ENCODE peak calls at places on chromosomes 2 and 18, in eight cellular contexts. O, K, G, C, Q, R, Z and J are unnamed samples.

GRCh38 chr2:66869076-66869475 is 434.2 kb downstream of the MEIS1 start:
- DNase-seq in Z (peak), R (no peak), O (no peak), C (no peak), Q (no peak), K (no peak), G (no peak), J (no peak)

GRCh38 chr2:174971868-174972781 is 33.1 kb downstream of the CHN1 start:
- DNase-seq in O (no peak), R (no peak), C (peak), Z (peak), G (no peak), K (no peak), Q (peak), J (no peak)

GRCh38 chr2:174211954-174212353 is 36.4 kb downstream of the OLA1 start:
- DNase-seq in K (no peak), R (no peak), O (no peak), Q (no peak), Z (no peak), C (no peak), G (no peak), J (no peak)

GRCh38 chr2:127594116-127594591 is 51.8 kb upstream of the GPR17 start:
- DNase-seq in K (no peak), O (no peak), G (no peak), Z (no peak), R (no peak), Q (no peak), C (no peak), J (no peak)

GRCh38 chr18:9097349-9097748 is 5.2 kb upstream of the NDUFV2 start:
- DNase-seq in C (no peak), R (no peak), Z (no peak), K (no peak), O (no peak), G (no peak), Q (no peak), J (peak)

GRCh38 chr2:226669249-226669648 is 130.4 kb downstream of the IRS1 start:
- DNase-seq in Q (no peak), O (no peak), Z (no peak), G (no peak), K (no peak), R (no peak), C (no peak), J (no peak)

GRCh38 chr2:39411186-39411944 is 25.7 kb downstream of the MAP4K3 start:
- DNase-seq in K (no peak), R (no peak), O (no peak), Q (no peak), G (no peak), C (peak), Z (peak), J (no peak)

GRCh38 chr18:251572-251971 is 16.3 kb downstream of the THOC1 start:
- DNase-seq in G (no peak), R (no peak), Z (no peak), O (no peak), C (no peak), Q (no peak), K (no peak), J (no peak)

GRCh38 chr18:68436485-68436884 is 278.4 kb downstream of the TMX3 start:
- DNase-seq in K (no peak), Z (no peak), Q (no peak), R (no peak), C (no peak), O (no peak), G (no peak), J (no peak)

GRCh38 chr18:21453512-21453862 is 147.0 kb downstream of the ESCO1 start:
- DNase-seq in Z (no peak), K (peak), R (no peak), Q (no peak), C (no peak), G (no peak), O (no peak), J (no peak)

GRCh38 chr2:70467237-70467636 is 86.4 kb downstream of the TGFA start:
- DNase-seq in O (no peak), R (no peak), Z (no peak), Q (no peak), K (no peak), C (no peak), G (no peak), J (no peak)

GRCh38 chr18:21330122-21330701 is 88.2 kb downstream of the GREB1L start:
- DNase-seq in G (no peak), Q (peak), R (no peak), Z (peak), K (no peak), C (peak), O (peak), J (no peak)

GRCh38 chr18:42532119-42532518 is 577.1 kb downstream of the PIK3C3 start:
- DNase-seq in Z (no peak), C (no peak), O (no peak), Q (no peak), G (no peak), K (no peak), R (no peak), J (no peak)

GRCh38 chr2:38523728-38524437 is 78.8 kb downstream of the HNRNPLL start:
- DNase-seq in R (no peak), G (no peak), Q (no peak), C (no peak), O (peak), K (no peak), Z (no peak), J (peak)

GRCh38 chr2:203242518-203242917 is 3.7 kb downstream of the CYP20A1 start:
- DNase-seq in Z (no peak), G (no peak), Q (no peak), C (no peak), R (no peak), K (no peak), O (no peak), J (no peak)

GRCh38 chr2:143015681-143016080 is 113.5 kb upstream of the ARHGAP15 start:
- DNase-seq in K (no peak), O (no peak), G (no peak), R (no peak), Z (no peak), C (no peak), Q (no peak), J (no peak)

GRCh38 chr2:241864168-241864896 is 5.2 kb upstream of the RTP5 start:
- DNase-seq in C (no peak), R (no peak), O (no peak), Z (no peak), G (no peak), K (no peak), Q (no peak), J (no peak)

GRCh38 chr2:102082591-102083586 is 59.7 kb upstream of the IL1R1 start:
- DNase-seq in C (peak), Q (no peak), K (no peak), G (no peak), R (no peak), O (no peak), Z (peak), J (no peak)

GRCh38 chr2:218383892-218384519 is 1.9 kb downstream of the SLC11A1 start:
- DNase-seq in Z (no peak), Q (no peak), G (no peak), O (no peak), K (no peak), C (no peak), R (no peak), J (no peak)

GRCh38 chr2:216634317-216635148 is 1.3 kb downstream of the IGFBP2 start:
- DNase-seq in O (no peak), R (no peak), Q (no peak), K (no peak), C (no peak), Z (no peak), G (no peak), J (peak)

GRCh38 chr18:58847383-58848071 is 17.1 kb upstream of the ZNF532 start:
- DNase-seq in R (peak), O (peak), G (no peak), Q (peak), C (no peak), Z (no peak), K (no peak), J (peak)

GRCh38 chr18:3596324-3597158 is 146.6 kb downstream of the TGIF1 start:
- DNase-seq in C (peak), O (no peak), Z (no peak), K (peak), Q (peak), R (no peak), G (peak), J (no peak)
- H3K4me3 ChIP-seq in C (peak), O (no peak), Z (peak), K (peak), Q (peak), R (no peak), G (peak), J (no peak)

DNA sequence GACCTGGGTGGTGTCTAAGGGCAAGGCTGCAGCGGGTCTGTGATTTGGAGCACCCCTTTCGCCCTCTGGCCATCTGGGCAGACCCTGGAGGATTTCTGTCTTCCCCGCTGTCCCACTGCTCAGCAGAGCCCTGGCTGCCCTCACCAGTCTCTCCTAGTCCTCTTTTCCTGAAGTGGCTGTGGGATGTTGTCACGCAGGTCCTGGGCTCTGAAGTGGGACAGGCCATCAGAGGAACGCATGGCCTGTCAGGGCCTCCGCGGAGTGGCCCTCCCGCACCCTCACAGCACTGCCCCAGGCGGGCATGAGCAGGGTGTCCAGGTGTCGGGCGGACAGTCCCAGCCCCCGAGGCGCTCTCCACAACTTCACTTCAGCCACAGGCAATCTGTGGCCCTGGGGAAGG is 1.1 kb upstream of the TMEM185B start:
- DNase-seq in O (no peak), R (no peak), Z (no peak), C (no peak), K (no peak), Q (no peak), G (no peak), J (peak)
- H3K4me3 ChIP-seq in O (peak), R (peak), Z (no peak), C (peak), K (no peak), Q (peak), G (peak), J (no peak)

GRCh38 chr2:54561795-54562592 is 105.9 kb downstream of the SPTBN1 start:
- DNase-seq in G (no peak), K (no peak), R (no peak), O (no peak), Z (no peak), C (no peak), Q (no peak), J (no peak)

GRCh38 chr2:54558976-54559410 is 102.9 kb downstream of the SPTBN1 start:
- DNase-seq in Q (no peak), G (no peak), Z (no peak), K (no peak), O (peak), R (peak), C (no peak), J (peak)

GRCh38 chr2:54559593-54560145 is 103.5 kb downstream of the SPTBN1 start:
- DNase-seq in R (no peak), Q (peak), O (peak), K (peak), Z (peak), G (no peak), C (peak), J (peak)

GRCh38 chr2:54561010-54561409 is 104.9 kb downstream of the SPTBN1 start:
- DNase-seq in Z (no peak), C (no peak), Q (no peak), O (no peak), G (no peak), R (no peak), K (no peak), J (no peak)

GRCh38 chr2:54560146-54560881 is 104.2 kb downstream of the SPTBN1 start:
- DNase-seq in K (peak), C (peak), G (no peak), Q (no peak), Z (peak), R (no peak), O (peak), J (peak)
- H3K4me3 ChIP-seq in K (peak), C (peak), G (peak), Q (peak), Z (peak), R (peak), O (peak), J (peak)

DNA sequence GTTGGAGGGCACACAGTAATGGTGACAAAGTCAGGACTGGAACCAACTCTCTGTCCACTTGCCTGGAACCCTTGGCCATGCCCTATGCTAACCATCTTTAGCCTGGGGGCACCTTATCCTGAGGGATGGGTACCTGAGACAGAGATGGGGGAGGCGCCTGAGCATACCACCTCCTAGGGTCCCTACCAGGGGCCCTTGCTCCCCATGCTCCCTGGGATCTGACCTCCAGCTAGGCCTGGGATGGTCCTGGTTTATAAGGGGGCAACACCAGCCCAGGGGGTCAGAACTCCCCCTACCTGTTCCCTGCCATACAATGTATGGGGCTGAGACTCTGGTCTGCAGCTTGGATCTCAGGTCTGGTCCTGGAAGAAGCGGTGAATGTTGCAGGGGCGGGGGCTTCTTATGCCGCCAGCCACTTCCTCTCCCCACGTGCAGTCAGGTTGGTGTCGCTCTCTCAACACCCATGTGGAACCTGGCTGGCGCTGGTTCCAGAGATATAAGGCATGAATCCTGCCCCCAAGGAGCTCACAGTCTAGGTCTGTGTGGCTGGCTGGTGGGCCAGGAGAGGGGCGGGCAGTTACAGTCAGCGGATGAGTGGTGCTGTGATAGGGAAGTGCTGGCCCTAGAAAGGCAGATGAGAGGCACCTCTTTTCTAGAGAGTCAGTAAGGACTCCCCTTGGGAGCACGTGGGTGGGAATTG is 3.8 kb upstream of the TOGARAM2 start:
- DNase-seq in C (no peak), O (no peak), K (no peak), Z (no peak), Q (no peak), R (no peak), G (no peak), J (peak)
- H3K4me3 ChIP-seq in C (no peak), O (no peak), K (no peak), Z (no peak), Q (no peak), R (no peak), G (no peak), J (no peak)

DNA sequence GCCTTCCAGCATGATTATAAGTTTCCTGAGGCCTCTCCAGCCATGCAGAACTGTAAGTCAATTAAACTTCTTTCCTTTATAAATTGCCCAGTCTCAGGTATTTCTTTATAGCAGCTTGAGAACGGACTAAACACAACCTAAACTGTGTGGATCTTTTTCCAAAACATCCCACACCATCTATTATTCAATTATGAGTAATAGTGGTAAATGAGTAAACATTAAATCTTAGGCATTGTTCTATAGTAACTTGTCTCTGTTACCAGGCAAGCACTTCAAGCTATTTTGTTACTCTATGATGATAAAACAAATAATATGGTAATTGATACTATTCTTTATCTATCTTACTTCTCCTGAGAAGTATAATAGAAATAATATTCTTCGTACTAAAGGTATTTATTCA is 536.9 kb upstream of the CHAC2 start:
- DNase-seq in C (no peak), G (no peak), Z (no peak), O (no peak), R (no peak), Q (no peak), K (no peak), J (no peak)
- H3K4me3 ChIP-seq in C (no peak), G (no peak), Z (no peak), O (no peak), R (no peak), Q (no peak), K (no peak), J (no peak)

DNA sequence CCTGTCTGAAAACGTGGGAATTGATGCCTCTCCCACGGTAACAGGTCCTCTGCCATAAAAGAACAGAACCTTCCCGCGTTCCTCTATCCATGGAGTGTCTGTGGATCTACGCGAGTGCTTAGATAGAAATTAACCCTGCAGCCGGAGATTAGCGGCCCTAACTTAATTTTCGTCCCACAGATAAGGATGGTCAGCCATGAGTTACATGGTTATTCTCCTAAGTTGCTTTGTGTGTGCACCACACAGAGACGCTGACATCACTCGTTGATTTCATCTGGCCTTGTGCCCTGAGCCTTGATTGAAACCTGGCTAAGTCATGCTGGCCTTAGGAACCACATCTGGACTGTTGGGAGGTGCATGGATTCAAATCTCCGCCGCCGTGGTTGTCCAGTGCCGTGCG is 132.1 kb downstream of the GBX2 start:
- DNase-seq in C (no peak), K (no peak), R (no peak), Z (no peak), Q (no peak), G (no peak), O (no peak), J (no peak)
- H3K4me3 ChIP-seq in C (no peak), K (no peak), R (no peak), Z (no peak), Q (no peak), G (no peak), O (no peak), J (no peak)

GRCh38 chr2:113174369-113174735 is 581 bp downstream of the PSD4 start:
- DNase-seq in C (no peak), O (no peak), G (no peak), R (no peak), Z (no peak), K (no peak), Q (no peak), J (peak)
- H3K4me3 ChIP-seq in C (no peak), O (no peak), G (peak), R (no peak), Z (no peak), K (no peak), Q (peak), J (no peak)